ENCODE peak calls at places on chromosomes 6 and 20, in seven cellular contexts. One of them, this sample, is unnamed.

GRCh38 chr6:72746276-72746675 is 124.4 kb downstream of the KCNQ5 start:
- DNase-seq in astrocyte of the cerebellum: no peak
- DNase-seq in A549: peak; percentile 5
- DNase-seq in adrenal gland: no peak
- DNase-seq in kidney: no peak
- DNase-seq in brain microvascular endothelial cell: no peak
- DNase-seq in CD8-positive, alpha-beta T cell: no peak
- DNase-seq in this sample: no peak

GRCh38 chr20:33318096-33318429 is 35.0 kb downstream of the BPIFB1 start:
- DNase-seq in CD8-positive, alpha-beta T cell: no peak
- DNase-seq in brain microvascular endothelial cell: no peak
- DNase-seq in astrocyte of the cerebellum: no peak
- DNase-seq in adrenal gland: no peak
- DNase-seq in kidney: no peak
- DNase-seq in A549: no peak
- DNase-seq in this sample: no peak

GRCh38 chr20:25863536-25864325 is 167.1 kb upstream of the ZNF337 start:
- DNase-seq in kidney: peak; percentile 81
- DNase-seq in brain microvascular endothelial cell: no peak
- DNase-seq in CD8-positive, alpha-beta T cell: no peak
- DNase-seq in astrocyte of the cerebellum: no peak
- DNase-seq in adrenal gland: no peak
- DNase-seq in A549: no peak
- DNase-seq in this sample: no peak

GRCh38 chr6:15504581-15505350 is 158.1 kb downstream of the DTNBP1 start:
- DNase-seq in brain microvascular endothelial cell: peak; percentile 94
- DNase-seq in CD8-positive, alpha-beta T cell: no peak
- DNase-seq in astrocyte of the cerebellum: peak; percentile 99
- DNase-seq in kidney: peak; percentile 89
- DNase-seq in A549: no peak
- DNase-seq in adrenal gland: peak; percentile 86
- DNase-seq in this sample: peak; percentile 97

GRCh38 chr20:48437146-48437545 is 390.7 kb downstream of the PREX1 start:
- DNase-seq in adrenal gland: no peak
- DNase-seq in CD8-positive, alpha-beta T cell: no peak
- DNase-seq in kidney: no peak
- DNase-seq in astrocyte of the cerebellum: no peak
- DNase-seq in A549: no peak
- DNase-seq in brain microvascular endothelial cell: no peak
- DNase-seq in this sample: no peak

GRCh38 chr6:122798099-122798641 is 9.1 kb downstream of the SMPDL3A start:
- DNase-seq in kidney: no peak
- DNase-seq in CD8-positive, alpha-beta T cell: no peak
- DNase-seq in adrenal gland: peak; percentile 72
- DNase-seq in A549: peak; percentile 59
- DNase-seq in astrocyte of the cerebellum: peak; percentile 36
- DNase-seq in brain microvascular endothelial cell: peak; percentile 76
- DNase-seq in this sample: no peak

GRCh38 chr6:74534485-74535211 is 671.2 kb downstream of the COL12A1 start:
- DNase-seq in A549: peak; percentile 90
- DNase-seq in astrocyte of the cerebellum: no peak
- DNase-seq in kidney: no peak
- DNase-seq in adrenal gland: no peak
- DNase-seq in CD8-positive, alpha-beta T cell: no peak
- DNase-seq in brain microvascular endothelial cell: peak; percentile 71
- DNase-seq in this sample: peak; percentile 23

GRCh38 chr6:167565884-167566491 is 241.1 kb downstream of the TTLL2 start:
- DNase-seq in kidney: peak; percentile 66
- DNase-seq in brain microvascular endothelial cell: no peak
- DNase-seq in adrenal gland: peak; percentile 51
- DNase-seq in astrocyte of the cerebellum: no peak
- DNase-seq in A549: no peak
- DNase-seq in CD8-positive, alpha-beta T cell: no peak
- DNase-seq in this sample: no peak

GRCh38 chr6:18388942-18389341 is 1.8 kb downstream of the RNF144B start:
- DNase-seq in brain microvascular endothelial cell: peak; percentile 62
- DNase-seq in astrocyte of the cerebellum: peak; percentile 76
- DNase-seq in A549: peak; percentile 5
- DNase-seq in kidney: no peak
- DNase-seq in adrenal gland: no peak
- DNase-seq in CD8-positive, alpha-beta T cell: no peak
- DNase-seq in this sample: peak; percentile 49

GRCh38 chr20:21511850-21512633 is 1.8 kb downstream of the NKX2-2 start:
- DNase-seq in astrocyte of the cerebellum: no peak
- DNase-seq in A549: no peak
- DNase-seq in adrenal gland: no peak
- DNase-seq in brain microvascular endothelial cell: no peak
- DNase-seq in kidney: no peak
- DNase-seq in CD8-positive, alpha-beta T cell: no peak
- DNase-seq in this sample: no peak
- H3K4me3 ChIP-seq in astrocyte of the cerebellum: peak overlapping the region; percentile 9
- H3K4me3 ChIP-seq in A549: peak overlapping the region; percentile 49
- H3K4me3 ChIP-seq in adrenal gland: no peak overlapping the region
- H3K4me3 ChIP-seq in brain microvascular endothelial cell: no peak overlapping the region
- H3K4me3 ChIP-seq in kidney: no peak overlapping the region
- H3K4me3 ChIP-seq in CD8-positive, alpha-beta T cell: peak overlapping the region; percentile 30
- H3K4me3 ChIP-seq in this sample: peak overlapping the region; percentile 10

GRCh38 chr6:31663961-31664789 is 622 bp downstream of the GPANK1 start:
- DNase-seq in CD8-positive, alpha-beta T cell: no peak
- DNase-seq in astrocyte of the cerebellum: peak; percentile 37
- DNase-seq in kidney: peak; percentile 78
- DNase-seq in adrenal gland: peak; percentile 61
- DNase-seq in brain microvascular endothelial cell: peak; percentile 63
- DNase-seq in A549: no peak
- DNase-seq in this sample: no peak

GRCh38 chr6:31665501-31666336 is at the start of gene CSNK2B:
- DNase-seq in brain microvascular endothelial cell: peak; percentile 98
- DNase-seq in CD8-positive, alpha-beta T cell: peak; percentile 99
- DNase-seq in kidney: peak; percentile 99
- DNase-seq in adrenal gland: peak; percentile 98
- DNase-seq in astrocyte of the cerebellum: peak; percentile 91
- DNase-seq in A549: peak; percentile 96
- DNase-seq in this sample: peak; percentile 91

GRCh38 chr6:31666337-31666960 is 569 bp downstream of the CSNK2B start:
- DNase-seq in kidney: no peak
- DNase-seq in A549: no peak
- DNase-seq in brain microvascular endothelial cell: no peak
- DNase-seq in adrenal gland: no peak
- DNase-seq in astrocyte of the cerebellum: no peak
- DNase-seq in CD8-positive, alpha-beta T cell: no peak
- DNase-seq in this sample: no peak

GRCh38 chr6:31663087-31663960 is 1.5 kb downstream of the GPANK1 start:
- DNase-seq in astrocyte of the cerebellum: no peak
- DNase-seq in brain microvascular endothelial cell: no peak
- DNase-seq in A549: no peak
- DNase-seq in kidney: no peak
- DNase-seq in adrenal gland: no peak
- DNase-seq in CD8-positive, alpha-beta T cell: no peak
- DNase-seq in this sample: no peak

DNA sequence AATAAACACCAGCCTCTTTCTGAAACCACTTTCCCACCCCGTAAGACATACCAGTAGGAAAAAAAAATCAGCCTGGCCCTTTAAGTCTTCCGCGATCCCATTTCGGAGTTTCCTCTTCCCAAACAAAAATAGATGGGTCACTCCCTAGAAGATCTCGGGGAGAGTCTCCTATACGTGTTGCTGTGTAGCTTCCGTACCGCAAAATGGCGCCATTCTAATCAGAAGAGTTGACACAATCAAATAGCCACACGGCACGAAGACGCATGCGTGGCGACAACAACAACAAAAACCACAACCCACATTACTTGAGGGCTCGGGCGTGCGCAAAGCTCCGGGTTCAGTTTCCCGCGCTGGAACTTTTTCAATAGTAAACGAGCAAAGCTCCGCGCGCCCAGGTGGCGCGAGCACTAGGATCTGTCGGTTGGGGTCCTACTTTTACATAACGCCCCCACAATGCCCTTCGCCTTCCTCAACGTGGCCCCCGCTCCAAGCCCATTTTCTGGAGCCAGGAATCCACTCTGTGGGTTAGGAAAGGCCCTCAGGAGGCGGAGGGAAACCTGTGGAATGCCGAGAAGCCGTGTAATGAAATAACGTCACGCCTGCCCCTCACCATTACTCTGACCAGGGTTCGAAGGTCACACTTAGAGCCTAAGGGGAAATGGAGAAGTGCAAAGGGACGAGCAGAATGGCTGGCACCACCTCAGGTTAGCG is at the start of gene GPANK1:
- DNase-seq in A549: peak; percentile 94
- DNase-seq in CD8-positive, alpha-beta T cell: peak; percentile 93
- DNase-seq in astrocyte of the cerebellum: peak; percentile 86
- DNase-seq in adrenal gland: peak; percentile 95
- DNase-seq in brain microvascular endothelial cell: peak; percentile 92
- DNase-seq in kidney: peak; percentile 95
- DNase-seq in this sample: peak; percentile 87
- TF ChIP-seq CTCF in A549: no peak
- TF ChIP-seq CTCF in CD8-positive, alpha-beta T cell: no peak
- TF ChIP-seq CTCF in astrocyte of the cerebellum: no peak
- TF ChIP-seq CTCF in adrenal gland: no peak
- TF ChIP-seq CTCF in brain microvascular endothelial cell: no peak
- TF ChIP-seq CTCF in kidney: no peak
- TF ChIP-seq CTCF in this sample: peak; percentile 5

DNA sequence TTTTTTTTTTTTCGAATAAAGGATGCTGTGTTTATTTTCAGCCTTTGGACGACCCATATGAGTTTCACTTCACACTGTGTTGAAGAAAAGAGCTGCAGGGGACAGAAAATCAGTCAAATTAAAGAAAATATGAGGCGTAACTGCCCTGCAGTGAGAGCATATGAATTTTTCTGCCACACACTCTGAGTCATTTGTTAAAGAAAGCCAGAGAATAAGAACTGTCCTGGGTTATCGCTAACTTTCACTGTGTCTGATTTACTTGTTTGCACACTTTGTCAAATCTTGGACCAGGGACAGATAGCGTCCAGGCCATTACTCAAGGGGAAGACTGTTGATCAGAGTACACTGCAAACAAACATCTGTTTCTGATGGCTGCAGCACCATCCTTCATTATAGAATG is 126.8 kb upstream of the AGPAT4 start:
- DNase-seq in A549: no peak
- DNase-seq in astrocyte of the cerebellum: peak; percentile 75
- DNase-seq in adrenal gland: no peak
- DNase-seq in brain microvascular endothelial cell: no peak
- DNase-seq in CD8-positive, alpha-beta T cell: no peak
- DNase-seq in kidney: no peak
- DNase-seq in this sample: no peak
- H3K4me3 ChIP-seq in A549: no peak overlapping the region
- H3K4me3 ChIP-seq in astrocyte of the cerebellum: no peak overlapping the region
- H3K4me3 ChIP-seq in adrenal gland: no peak overlapping the region
- H3K4me3 ChIP-seq in brain microvascular endothelial cell: no peak overlapping the region
- H3K4me3 ChIP-seq in CD8-positive, alpha-beta T cell: no peak overlapping the region
- H3K4me3 ChIP-seq in kidney: no peak overlapping the region
- H3K4me3 ChIP-seq in this sample: no peak overlapping the region

DNA sequence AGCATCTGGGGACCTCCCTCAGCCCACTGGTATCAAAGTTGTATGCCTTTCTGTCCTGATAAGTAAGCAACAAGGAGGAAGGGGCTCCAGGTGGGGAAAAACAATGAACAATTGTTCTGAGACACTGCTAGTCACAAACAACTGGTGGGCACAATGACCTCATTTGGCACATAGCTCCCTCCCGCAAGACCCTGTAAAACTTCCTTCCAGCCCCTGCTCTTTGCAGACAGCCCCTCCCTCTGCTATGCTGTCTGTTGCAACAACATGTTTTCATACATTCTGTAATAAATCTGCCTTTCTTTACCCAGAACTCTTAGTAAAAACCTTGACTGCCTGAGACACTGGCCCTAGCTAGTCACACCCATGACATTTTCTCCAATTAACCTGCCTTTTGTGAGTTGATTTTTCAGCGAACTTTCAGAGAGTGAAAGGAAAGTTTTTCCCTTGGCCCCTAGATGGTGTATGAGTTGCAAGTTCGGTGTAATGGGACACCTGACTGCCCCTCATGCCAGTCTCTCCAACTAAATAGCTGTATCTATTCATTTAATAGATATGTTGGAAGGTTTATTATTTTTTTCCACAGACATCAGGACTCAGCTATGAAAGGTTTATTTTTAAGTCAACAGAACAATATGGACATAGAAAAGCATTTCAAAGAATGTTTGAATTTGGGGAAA is 142.3 kb upstream of the SLC22A16 start:
- DNase-seq in A549: peak; percentile 29
- DNase-seq in adrenal gland: peak; percentile 23
- DNase-seq in kidney: no peak
- DNase-seq in CD8-positive, alpha-beta T cell: no peak
- DNase-seq in brain microvascular endothelial cell: no peak
- DNase-seq in astrocyte of the cerebellum: no peak
- DNase-seq in this sample: no peak
- TF ChIP-seq CTCF in A549: peak; percentile 27
- TF ChIP-seq CTCF in adrenal gland: peak; percentile 43
- TF ChIP-seq CTCF in kidney: peak; percentile 17
- TF ChIP-seq CTCF in CD8-positive, alpha-beta T cell: no peak
- TF ChIP-seq CTCF in brain microvascular endothelial cell: peak; percentile 59
- TF ChIP-seq CTCF in astrocyte of the cerebellum: peak; percentile 39
- TF ChIP-seq CTCF in this sample: peak; percentile 44

GRCh38 chr6:27495386-27496135 is 22.7 kb upstream of the ZNF184 start:
- DNase-seq in astrocyte of the cerebellum: no peak
- DNase-seq in kidney: no peak
- DNase-seq in CD8-positive, alpha-beta T cell: peak; percentile 54
- DNase-seq in A549: peak; percentile 90
- DNase-seq in brain microvascular endothelial cell: peak; percentile 92
- DNase-seq in adrenal gland: peak; percentile 35
- DNase-seq in this sample: no peak
- H3K4me3 ChIP-seq in astrocyte of the cerebellum: peak overlapping the region; percentile 68
- H3K4me3 ChIP-seq in kidney: peak overlapping the region; percentile 58
- H3K4me3 ChIP-seq in CD8-positive, alpha-beta T cell: peak overlapping the region; percentile 17
- H3K4me3 ChIP-seq in A549: peak overlapping the region; percentile 52
- H3K4me3 ChIP-seq in brain microvascular endothelial cell: peak overlapping the region; percentile 81
- H3K4me3 ChIP-seq in adrenal gland: peak overlapping the region; percentile 53
- H3K4me3 ChIP-seq in this sample: peak overlapping the region; percentile 79

GRCh38 chr20:16729565-16730460 is at the start of gene SNRPB2:
- DNase-seq in A549: peak; percentile 97
- DNase-seq in brain microvascular endothelial cell: peak; percentile 96
- DNase-seq in adrenal gland: peak; percentile 96
- DNase-seq in CD8-positive, alpha-beta T cell: peak; percentile 95
- DNase-seq in astrocyte of the cerebellum: peak; percentile 92
- DNase-seq in kidney: peak; percentile 97
- DNase-seq in this sample: peak; percentile 88
- TF ChIP-seq CTCF in A549: no peak
- TF ChIP-seq CTCF in brain microvascular endothelial cell: no peak
- TF ChIP-seq CTCF in adrenal gland: no peak
- TF ChIP-seq CTCF in CD8-positive, alpha-beta T cell: no peak
- TF ChIP-seq CTCF in astrocyte of the cerebellum: no peak
- TF ChIP-seq CTCF in kidney: no peak
- TF ChIP-seq CTCF in this sample: no peak

GRCh38 chr20:36154696-36155628 is at the start of gene EPB41L1:
- DNase-seq in brain microvascular endothelial cell: no peak
- DNase-seq in astrocyte of the cerebellum: no peak
- DNase-seq in A549: no peak
- DNase-seq in kidney: peak; percentile 84
- DNase-seq in CD8-positive, alpha-beta T cell: peak; percentile 30
- DNase-seq in adrenal gland: peak; percentile 57
- DNase-seq in this sample: no peak
- H3K4me3 ChIP-seq in brain microvascular endothelial cell: peak within 1 kb of the TSS; percentile 65
- H3K4me3 ChIP-seq in astrocyte of the cerebellum: peak within 1 kb of the TSS; percentile 60
- H3K4me3 ChIP-seq in A549: peak within 1 kb of the TSS; percentile 80
- H3K4me3 ChIP-seq in kidney: peak within 1 kb of the TSS; percentile 74
- H3K4me3 ChIP-seq in CD8-positive, alpha-beta T cell: peak within 1 kb of the TSS; percentile 35
- H3K4me3 ChIP-seq in adrenal gland: peak within 1 kb of the TSS; percentile 85
- H3K4me3 ChIP-seq in this sample: peak within 1 kb of the TSS; percentile 84

This sample was measured in AG04450.